ENCODE peak calls at places on chromosome 22, in eight cellular contexts. M is epithelial cell of esophagus, J is brain microvascular endothelial cell, Y is ovary, X is astrocyte of the spinal cord, H is H1, I is uterus, D is AG09309. L is an unnamed sample.

GRCh38 chr22:46004105-46004866 is 27.3 kb upstream of the WNT7B start:
- DNase-seq in Y (no peak), H (no peak), J (no peak), M (no peak), X (no peak), I (no peak), D (no peak), L (no peak)

GRCh38 chr22:16586170-16586569 is 6.4 kb downstream of the CCT8L2 start:
- DNase-seq in X (no peak), M (no peak), D (no peak), Y (no peak), H (no peak), J (no peak), I (no peak), L (no peak)

GRCh38 chr22:29344137-29344536 is 28.6 kb upstream of the RASL10A start:
- DNase-seq in M (peak), H (no peak), D (peak), Y (no peak), I (peak), J (peak), X (peak), L (peak)

GRCh38 chr22:23070418-23071162 is at the start of gene GNAZ:
- DNase-seq in I (peak), X (no peak), J (no peak), M (no peak), H (peak), D (no peak), Y (peak), L (no peak)

GRCh38 chr22:46090051-46090591 is 60.2 kb upstream of the PPARA start:
- DNase-seq in D (no peak), M (no peak), Y (peak), X (no peak), J (no peak), I (peak), H (no peak), L (peak)

GRCh38 chr22:48832592-48832991 is 995.1 kb downstream of the BRD1 start:
- DNase-seq in J (no peak), X (no peak), M (no peak), Y (no peak), D (no peak), H (no peak), I (no peak), L (no peak)

GRCh38 chr22:17767236-17768065 is 6.8 kb downstream of the BID start:
- DNase-seq in I (no peak), Y (no peak), H (no peak), J (no peak), M (no peak), X (no peak), D (no peak), L (no peak)

GRCh38 chr22:28440517-28441366 is 238.9 kb downstream of the TTC28 start:
- DNase-seq in X (peak), H (no peak), J (peak), Y (no peak), D (no peak), I (no peak), M (no peak), L (peak)

GRCh38 chr22:20218320-20218872 is 49.7 kb downstream of the RTN4R start:
- DNase-seq in Y (no peak), J (no peak), X (no peak), D (no peak), I (no peak), M (no peak), H (no peak), L (no peak)

GRCh38 chr22:46966495-46966845 is 204.0 kb downstream of the TBC1D22A start:
- DNase-seq in H (no peak), J (no peak), M (no peak), D (no peak), I (no peak), Y (no peak), X (no peak), L (no peak)

GRCh38 chr22:47282851-47283250 is 520.4 kb downstream of the TBC1D22A start:
- DNase-seq in Y (no peak), H (no peak), D (no peak), I (no peak), M (no peak), X (no peak), J (no peak), L (no peak)

GRCh38 chr22:32203181-32204105 is 1.4 kb downstream of the RFPL2 start:
- DNase-seq in X (no peak), D (no peak), Y (no peak), M (no peak), J (no peak), H (peak), I (no peak), L (no peak)

GRCh38 chr22:44311855-44312170 is 938 bp downstream of the SHISAL1 start:
- DNase-seq in J (peak), M (peak), I (no peak), Y (no peak), D (peak), X (peak), H (no peak), L (peak)

GRCh38 chr22:27397948-27398330 is 403.6 kb downstream of the MN1 start:
- DNase-seq in H (no peak), I (peak), J (peak), Y (peak), D (no peak), X (no peak), M (no peak), L (peak)

GRCh38 chr22:32200752-32201151 is 4.1 kb downstream of the RFPL2 start:
- DNase-seq in H (no peak), Y (no peak), J (no peak), X (no peak), I (no peak), M (no peak), D (no peak), L (no peak)

GRCh38 chr22:39703890-39704658 is 133.5 kb downstream of the CACNA1I start:
- DNase-seq in X (no peak), Y (peak), D (no peak), I (peak), H (no peak), J (no peak), M (no peak), L (no peak)

GRCh38 chr22:22753526-22754267 is 109.3 kb downstream of the GGTLC2 start:
- DNase-seq in I (no peak), H (peak), J (peak), D (no peak), X (peak), M (peak), Y (peak), L (peak)

GRCh38 chr22:43411040-43411919 is 534 bp upstream of the MPPED1 start:
- DNase-seq in J (no peak), Y (peak), M (no peak), D (no peak), H (no peak), I (no peak), X (no peak), L (no peak)

GRCh38 chr22:46866591-46866990 is 104.1 kb downstream of the TBC1D22A start:
- DNase-seq in D (peak), I (no peak), X (peak), J (peak), M (peak), H (no peak), Y (no peak), L (peak)

GRCh38 chr22:43884600-43885318 is 7.1 kb downstream of the PNPLA5 start:
- DNase-seq in H (peak), M (peak), I (peak), Y (peak), J (peak), X (peak), D (no peak), L (peak)

GRCh38 chr22:35838849-35839646 is 121.4 kb downstream of the APOL5 start:
- DNase-seq in Y (peak), M (peak), J (peak), D (peak), X (peak), H (no peak), I (peak), L (peak)

GRCh38 chr22:19120829-19121630 is 1.2 kb downstream of the DGCR2 start:
- DNase-seq in D (no peak), M (peak), Y (peak), J (peak), H (no peak), X (peak), I (no peak), L (peak)

GRCh38 chr22:33555814-33556522 is 364.3 kb downstream of the LARGE1 start:
- DNase-seq in I (no peak), D (no peak), Y (no peak), H (no peak), M (no peak), X (no peak), J (no peak), L (no peak)

GRCh38 chr22:43356881-43357280 is 13.7 kb upstream of the SCUBE1 start:
- DNase-seq in M (no peak), H (no peak), I (no peak), J (no peak), X (no peak), D (no peak), Y (peak), L (no peak)

GRCh38 chr22:35154937-35155387 is 89.0 kb downstream of the ISX start:
- DNase-seq in M (peak), I (peak), H (peak), J (peak), X (peak), D (peak), Y (peak), L (peak)

GRCh38 chr22:29343313-29343805 is 27.9 kb upstream of the RASL10A start:
- DNase-seq in I (no peak), Y (no peak), D (peak), X (peak), M (peak), H (no peak), J (no peak), L (peak)

GRCh38 chr22:29211066-29211841 is 5.6 kb downstream of the EMID1 start:
- DNase-seq in H (no peak), Y (no peak), X (no peak), I (no peak), J (no peak), M (peak), D (no peak), L (no peak)

GRCh38 chr22:28822930-28823481 is 22.6 kb upstream of the XBP1 start:
- DNase-seq in X (no peak), Y (no peak), H (no peak), J (no peak), I (no peak), M (no peak), D (no peak), L (no peak)

GRCh38 chr22:23220485-23221350 is 40.4 kb downstream of the BCR start:
- DNase-seq in J (no peak), M (peak), Y (no peak), H (no peak), X (no peak), I (no peak), D (no peak), L (peak)

GRCh38 chr22:39234157-39234793 is 10.5 kb downstream of the PDGFB start:
- DNase-seq in I (no peak), Y (no peak), X (peak), M (no peak), J (peak), D (no peak), H (peak), L (peak)

GRCh38 chr22:20039683-20040325 is 18.9 kb downstream of the TANGO2 start:
- DNase-seq in I (no peak), D (no peak), H (no peak), Y (no peak), M (no peak), X (no peak), J (no peak), L (no peak)

GRCh38 chr22:50167689-50168489 is 2.6 kb upstream of the PANX2 start:
- DNase-seq in X (no peak), J (no peak), H (no peak), Y (no peak), I (no peak), M (no peak), D (no peak), L (no peak)

GRCh38 chr22:32720924-32721323 is 80.6 kb upstream of the TIMP3 start:
- DNase-seq in J (peak), X (peak), D (no peak), I (peak), H (no peak), M (no peak), Y (no peak), L (peak)

GRCh38 chr22:39115976-39116621 is 19.1 kb downstream of the APOBEC3H start:
- DNase-seq in J (no peak), H (no peak), Y (no peak), I (no peak), M (no peak), D (no peak), X (no peak), L (no peak)

GRCh38 chr22:20422271-20422958 is 15.2 kb downstream of the SCARF2 start:
- DNase-seq in J (no peak), M (no peak), H (no peak), X (peak), D (peak), Y (no peak), I (no peak), L (peak)

GRCh38 chr22:30905696-30906341 is 62.8 kb downstream of the MORC2 start:
- DNase-seq in X (no peak), H (peak), M (no peak), D (no peak), J (no peak), I (no peak), Y (no peak), L (no peak)

GRCh38 chr22:30909306-30909705 is 59.3 kb downstream of the MORC2 start:
- DNase-seq in D (no peak), Y (no peak), H (no peak), I (no peak), X (no peak), M (no peak), J (no peak), L (no peak)

GRCh38 chr22:30908051-30908461 is 60.5 kb downstream of the MORC2 start:
- DNase-seq in H (peak), X (no peak), M (no peak), I (no peak), J (no peak), D (no peak), Y (no peak), L (no peak)

GRCh38 chr22:30906411-30906810 is 62.2 kb downstream of the MORC2 start:
- DNase-seq in J (no peak), I (no peak), D (no peak), M (no peak), X (no peak), H (no peak), Y (no peak), L (no peak)

GRCh38 chr22:30906946-30907345 is 61.6 kb downstream of the MORC2 start:
- DNase-seq in H (no peak), J (no peak), Y (no peak), D (no peak), M (no peak), I (no peak), X (no peak), L (no peak)
- H3K4me3 ChIP-seq in H (no peak), J (no peak), Y (no peak), D (no peak), M (no peak), I (no peak), X (no peak), L (no peak)

DNA sequence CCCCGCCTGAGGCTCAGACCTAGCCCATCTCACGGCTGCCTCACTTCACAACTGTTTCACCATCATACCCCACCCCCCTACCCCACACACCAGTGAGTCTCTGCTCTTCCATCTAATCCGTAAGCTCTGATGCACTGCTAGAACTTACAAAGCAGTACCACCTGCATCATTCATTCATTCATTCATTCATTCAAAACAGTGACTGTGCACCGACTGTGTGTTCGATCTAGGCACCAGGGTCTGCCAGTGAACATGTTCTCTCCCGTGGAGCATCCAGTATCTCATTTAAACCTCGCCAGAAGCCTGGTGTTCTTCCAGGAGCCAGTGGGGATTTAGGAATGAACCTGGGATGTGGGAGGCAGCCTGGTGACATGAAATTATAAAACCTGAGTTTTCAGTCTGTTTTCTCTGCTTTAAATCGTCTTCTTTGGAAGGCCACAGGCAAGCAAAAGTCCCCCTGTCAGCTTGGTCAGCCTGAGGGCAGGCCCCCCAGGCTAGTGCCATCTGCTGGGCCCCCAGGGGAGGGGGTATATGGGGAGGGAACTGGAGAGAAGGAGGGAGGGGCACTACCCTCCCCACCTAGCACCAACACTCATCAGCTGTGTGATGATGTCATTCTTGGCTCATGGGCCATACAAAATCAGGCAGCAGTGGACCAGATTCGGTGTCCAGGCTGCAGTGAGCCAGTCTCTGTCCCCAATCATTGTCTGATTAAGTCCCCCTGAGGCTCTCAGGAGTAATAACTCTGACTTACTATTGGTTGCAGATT is 18.4 kb downstream of the TMPRSS6 start:
- DNase-seq in I (no peak), D (no peak), J (no peak), X (no peak), Y (no peak), H (no peak), M (no peak), L (no peak)
- TF ChIP-seq CTCF in I (no peak), D (no peak), J (no peak), X (no peak), Y (no peak), H (no peak), M (no peak), L (no peak)

GRCh38 chr22:37443977-37444376 is 16.7 kb upstream of the ELFN2 start:
- DNase-seq in X (no peak), J (no peak), M (peak), I (no peak), D (no peak), Y (no peak), H (no peak), L (no peak)
- H3K4me3 ChIP-seq in X (no peak), J (no peak), M (no peak), I (no peak), D (no peak), Y (no peak), H (no peak), L (no peak)

DNA sequence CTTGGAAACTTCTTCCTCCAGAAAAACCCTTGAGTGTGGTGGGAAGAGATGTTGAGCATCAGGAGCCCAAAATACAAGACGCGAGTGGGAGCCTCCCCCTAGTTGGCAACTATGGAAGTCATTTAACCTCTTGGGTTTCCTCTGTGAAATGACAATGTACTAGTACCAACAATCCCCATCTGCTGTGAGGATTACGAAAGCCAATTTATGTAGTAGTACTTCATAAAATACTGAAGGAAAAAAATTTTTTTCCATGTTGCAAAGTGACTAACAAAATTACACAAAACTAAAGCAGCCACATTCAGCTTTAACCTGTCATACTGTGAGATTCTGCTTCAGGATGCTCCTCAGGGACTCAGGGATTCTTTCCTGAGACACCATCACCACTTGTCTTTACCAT is 595 bp upstream of the SLC25A17 start:
- DNase-seq in M (peak), H (no peak), J (no peak), I (no peak), Y (no peak), X (no peak), D (no peak), L (peak)
- TF ChIP-seq CTCF in M (no peak), H (no peak), J (no peak), I (no peak), Y (no peak), X (no peak), D (no peak), L (no peak)

L was measured in fibroblast of villous mesenchyme.